ENCODE peak calls at places on chromosomes 12 and 14, in five cellular contexts. One of them, this sample, is unnamed.

GRCh38 chr12:66048843-66049537 is 81.6 kb downstream of the LLPH start:
- DNase-seq in stimulated activated effector memory CD8-positive, alpha-beta T cell treated with anti-CD3 and anti-CD28 coated beads, Interleukin-12 subunit alpha, Interleukin-12 subunit beta, amount 100 ng/mL, for 72 hours: no peak
- DNase-seq in B cell: no peak
- DNase-seq in NCI-H2171 treated with DMSO at 0.1 percent for 48 hours: no peak
- DNase-seq in colonic mucosa: no peak
- DNase-seq in this sample: no peak

GRCh38 chr12:78818487-78818886 is 46.1 kb upstream of the SYT1 start:
- DNase-seq in stimulated activated effector memory CD8-positive, alpha-beta T cell treated with anti-CD3 and anti-CD28 coated beads, Interleukin-12 subunit alpha, Interleukin-12 subunit beta, amount 100 ng/mL, for 72 hours: no peak
- DNase-seq in B cell: no peak
- DNase-seq in NCI-H2171 treated with DMSO at 0.1 percent for 48 hours: no peak
- DNase-seq in colonic mucosa: no peak
- DNase-seq in this sample: no peak

GRCh38 chr12:113214938-113215400 is 6.3 kb upstream of the TPCN1 start:
- DNase-seq in stimulated activated effector memory CD8-positive, alpha-beta T cell treated with anti-CD3 and anti-CD28 coated beads, Interleukin-12 subunit alpha, Interleukin-12 subunit beta, amount 100 ng/mL, for 72 hours: no peak
- DNase-seq in B cell: no peak
- DNase-seq in NCI-H2171 treated with DMSO at 0.1 percent for 48 hours: no peak
- DNase-seq in colonic mucosa: no peak
- DNase-seq in this sample: peak

GRCh38 chr12:89461649-89462612 is 62.7 kb downstream of the GALNT4 start:
- DNase-seq in stimulated activated effector memory CD8-positive, alpha-beta T cell treated with anti-CD3 and anti-CD28 coated beads, Interleukin-12 subunit alpha, Interleukin-12 subunit beta, amount 100 ng/mL, for 72 hours: no peak
- DNase-seq in B cell: peak
- DNase-seq in NCI-H2171 treated with DMSO at 0.1 percent for 48 hours: peak
- DNase-seq in colonic mucosa: no peak
- DNase-seq in this sample: peak

GRCh38 chr14:91867316-91867988 is at the start of gene TC2N:
- DNase-seq in stimulated activated effector memory CD8-positive, alpha-beta T cell treated with anti-CD3 and anti-CD28 coated beads, Interleukin-12 subunit alpha, Interleukin-12 subunit beta, amount 100 ng/mL, for 72 hours: peak
- DNase-seq in B cell: no peak
- DNase-seq in NCI-H2171 treated with DMSO at 0.1 percent for 48 hours: peak
- DNase-seq in colonic mucosa: no peak
- DNase-seq in this sample: no peak

GRCh38 chr12:131795688-131796410 is 32.3 kb upstream of the MMP17 start:
- DNase-seq in stimulated activated effector memory CD8-positive, alpha-beta T cell treated with anti-CD3 and anti-CD28 coated beads, Interleukin-12 subunit alpha, Interleukin-12 subunit beta, amount 100 ng/mL, for 72 hours: no peak
- DNase-seq in B cell: no peak
- DNase-seq in NCI-H2171 treated with DMSO at 0.1 percent for 48 hours: no peak
- DNase-seq in colonic mucosa: no peak
- DNase-seq in this sample: no peak

GRCh38 chr14:22314183-22314820 is 274.7 kb downstream of the DAD1 start:
- DNase-seq in stimulated activated effector memory CD8-positive, alpha-beta T cell treated with anti-CD3 and anti-CD28 coated beads, Interleukin-12 subunit alpha, Interleukin-12 subunit beta, amount 100 ng/mL, for 72 hours: no peak
- DNase-seq in B cell: peak
- DNase-seq in NCI-H2171 treated with DMSO at 0.1 percent for 48 hours: peak
- DNase-seq in colonic mucosa: peak
- DNase-seq in this sample: no peak

GRCh38 chr14:23727566-23728335 is 91.6 kb downstream of the DHRS2 start:
- DNase-seq in stimulated activated effector memory CD8-positive, alpha-beta T cell treated with anti-CD3 and anti-CD28 coated beads, Interleukin-12 subunit alpha, Interleukin-12 subunit beta, amount 100 ng/mL, for 72 hours: no peak
- DNase-seq in B cell: no peak
- DNase-seq in NCI-H2171 treated with DMSO at 0.1 percent for 48 hours: peak
- DNase-seq in colonic mucosa: no peak
- DNase-seq in this sample: no peak

GRCh38 chr14:58637040-58637390 is 747 bp upstream of the DACT1 start:
- DNase-seq in stimulated activated effector memory CD8-positive, alpha-beta T cell treated with anti-CD3 and anti-CD28 coated beads, Interleukin-12 subunit alpha, Interleukin-12 subunit beta, amount 100 ng/mL, for 72 hours: peak
- DNase-seq in B cell: no peak
- DNase-seq in NCI-H2171 treated with DMSO at 0.1 percent for 48 hours: peak
- DNase-seq in colonic mucosa: peak
- DNase-seq in this sample: peak

GRCh38 chr12:98066251-98066650 is 449.1 kb upstream of the TMPO start:
- DNase-seq in stimulated activated effector memory CD8-positive, alpha-beta T cell treated with anti-CD3 and anti-CD28 coated beads, Interleukin-12 subunit alpha, Interleukin-12 subunit beta, amount 100 ng/mL, for 72 hours: no peak
- DNase-seq in B cell: no peak
- DNase-seq in NCI-H2171 treated with DMSO at 0.1 percent for 48 hours: no peak
- DNase-seq in colonic mucosa: no peak
- DNase-seq in this sample: no peak

GRCh38 chr14:34628681-34629135 is 1.2 kb downstream of the SNX6 start:
- DNase-seq in stimulated activated effector memory CD8-positive, alpha-beta T cell treated with anti-CD3 and anti-CD28 coated beads, Interleukin-12 subunit alpha, Interleukin-12 subunit beta, amount 100 ng/mL, for 72 hours: no peak
- DNase-seq in B cell: no peak
- DNase-seq in NCI-H2171 treated with DMSO at 0.1 percent for 48 hours: no peak
- DNase-seq in colonic mucosa: peak
- DNase-seq in this sample: no peak

GRCh38 chr12:113241191-113242017 is 20.1 kb downstream of the TPCN1 start:
- DNase-seq in stimulated activated effector memory CD8-positive, alpha-beta T cell treated with anti-CD3 and anti-CD28 coated beads, Interleukin-12 subunit alpha, Interleukin-12 subunit beta, amount 100 ng/mL, for 72 hours: no peak
- DNase-seq in B cell: no peak
- DNase-seq in NCI-H2171 treated with DMSO at 0.1 percent for 48 hours: peak
- DNase-seq in colonic mucosa: peak
- DNase-seq in this sample: no peak

GRCh38 chr14:32469388-32470160 is 140.5 kb downstream of the AKAP6 start:
- DNase-seq in stimulated activated effector memory CD8-positive, alpha-beta T cell treated with anti-CD3 and anti-CD28 coated beads, Interleukin-12 subunit alpha, Interleukin-12 subunit beta, amount 100 ng/mL, for 72 hours: no peak
- DNase-seq in B cell: no peak
- DNase-seq in NCI-H2171 treated with DMSO at 0.1 percent for 48 hours: peak
- DNase-seq in colonic mucosa: no peak
- DNase-seq in this sample: peak